ENCODE peak calls at places on chromosomes 11 and 22, in six cellular contexts. One of them, this sample, is unnamed.

GRCh38 chr11:10606536-10607208 is 38.2 kb upstream of the LYVE1 start:
- DNase-seq in GM12865: peak
- DNase-seq in heart right ventricle: no peak
- DNase-seq in fibroblast of lung: peak
- DNase-seq in neural crest cell: no peak
- DNase-seq in H9: no peak
- DNase-seq in this sample: no peak

GRCh38 chr11:63909621-63910506 is 7.1 kb downstream of the RCOR2 start:
- DNase-seq in GM12865: no peak
- DNase-seq in heart right ventricle: no peak
- DNase-seq in fibroblast of lung: no peak
- DNase-seq in neural crest cell: peak
- DNase-seq in H9: peak
- DNase-seq in this sample: no peak

GRCh38 chr11:65013692-65014145 is 241 bp upstream of the ARL2 start:
- DNase-seq in GM12865: peak
- DNase-seq in heart right ventricle: peak
- DNase-seq in fibroblast of lung: peak
- DNase-seq in neural crest cell: peak
- DNase-seq in H9: peak
- DNase-seq in this sample: peak

GRCh38 chr11:45245237-45246045 is 40.7 kb downstream of the SYT13 start:
- DNase-seq in GM12865: no peak
- DNase-seq in heart right ventricle: no peak
- DNase-seq in fibroblast of lung: no peak
- DNase-seq in neural crest cell: no peak
- DNase-seq in H9: no peak
- DNase-seq in this sample: no peak

GRCh38 chr11:123707606-123708205 is 33.8 kb downstream of the ZNF202 start:
- DNase-seq in GM12865: peak
- DNase-seq in heart right ventricle: peak
- DNase-seq in fibroblast of lung: peak
- DNase-seq in neural crest cell: peak
- DNase-seq in H9: peak
- DNase-seq in this sample: peak

GRCh38 chr11:123103326-123103980 is 41.5 kb upstream of the HSPA8 start:
- DNase-seq in GM12865: peak
- DNase-seq in heart right ventricle: peak
- DNase-seq in fibroblast of lung: peak
- DNase-seq in neural crest cell: peak
- DNase-seq in H9: no peak
- DNase-seq in this sample: peak

GRCh38 chr22:43537019-43537585 is 125.3 kb downstream of the MPPED1 start:
- DNase-seq in GM12865: no peak
- DNase-seq in heart right ventricle: no peak
- DNase-seq in fibroblast of lung: no peak
- DNase-seq in neural crest cell: no peak
- DNase-seq in H9: no peak
- DNase-seq in this sample: peak

GRCh38 chr11:129766858-129767604 is 48.6 kb upstream of the TMEM45B start:
- DNase-seq in GM12865: peak
- DNase-seq in heart right ventricle: no peak
- DNase-seq in fibroblast of lung: peak
- DNase-seq in neural crest cell: peak
- DNase-seq in H9: peak
- DNase-seq in this sample: peak

GRCh38 chr22:19636696-19637355 is 77.5 kb upstream of the SEPTIN5 start:
- DNase-seq in GM12865: no peak
- DNase-seq in heart right ventricle: no peak
- DNase-seq in fibroblast of lung: no peak
- DNase-seq in neural crest cell: no peak
- DNase-seq in H9: peak
- DNase-seq in this sample: no peak

GRCh38 chr11:36391062-36391461 is 95.0 kb downstream of the PRR5L start:
- DNase-seq in GM12865: no peak
- DNase-seq in heart right ventricle: no peak
- DNase-seq in fibroblast of lung: no peak
- DNase-seq in neural crest cell: no peak
- DNase-seq in H9: no peak
- DNase-seq in this sample: peak
- TF ChIP-seq CTCF in GM12865: no peak
- TF ChIP-seq CTCF in heart right ventricle: no peak
- TF ChIP-seq CTCF in fibroblast of lung: no peak
- TF ChIP-seq CTCF in neural crest cell: no peak
- TF ChIP-seq CTCF in H9: no peak
- TF ChIP-seq CTCF in this sample: no peak

DNA sequence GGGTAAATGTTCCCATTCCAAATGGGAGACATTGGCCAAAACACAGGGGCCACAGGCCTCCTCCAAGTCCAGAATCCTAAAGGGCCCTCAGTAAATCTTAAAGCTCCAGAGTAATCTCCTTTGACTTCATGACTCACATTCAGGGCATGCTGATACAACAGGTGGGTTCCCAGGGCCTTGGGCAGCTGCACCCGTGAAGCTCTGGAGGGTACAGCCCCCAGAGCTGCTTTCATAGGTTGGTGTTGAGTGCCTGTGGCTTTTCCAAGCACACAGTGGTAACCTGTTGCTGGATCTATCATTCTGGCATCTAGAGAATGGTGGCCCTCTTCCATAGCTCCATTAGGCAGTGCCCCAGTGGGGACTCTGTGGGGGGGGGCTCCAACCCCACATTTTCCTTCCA is 54.0 kb downstream of the NELL1 start:
- DNase-seq in GM12865: no peak
- DNase-seq in heart right ventricle: no peak
- DNase-seq in fibroblast of lung: no peak
- DNase-seq in neural crest cell: no peak
- DNase-seq in H9: no peak
- DNase-seq in this sample: no peak
- TF ChIP-seq CTCF in GM12865: no peak
- TF ChIP-seq CTCF in heart right ventricle: no peak
- TF ChIP-seq CTCF in fibroblast of lung: no peak
- TF ChIP-seq CTCF in neural crest cell: no peak
- TF ChIP-seq CTCF in H9: no peak
- TF ChIP-seq CTCF in this sample: no peak

GRCh38 chr11:57251037-57251436 is 14.0 kb upstream of the APLNR start:
- DNase-seq in GM12865: no peak
- DNase-seq in heart right ventricle: no peak
- DNase-seq in fibroblast of lung: no peak
- DNase-seq in neural crest cell: no peak
- DNase-seq in H9: no peak
- DNase-seq in this sample: no peak

GRCh38 chr11:57249384-57250319 is 12.6 kb upstream of the APLNR start:
- DNase-seq in GM12865: peak
- DNase-seq in heart right ventricle: peak
- DNase-seq in fibroblast of lung: peak
- DNase-seq in neural crest cell: peak
- DNase-seq in H9: no peak
- DNase-seq in this sample: peak

GRCh38 chr11:57251491-57252104 is 14.5 kb upstream of the APLNR start:
- DNase-seq in GM12865: no peak
- DNase-seq in heart right ventricle: no peak
- DNase-seq in fibroblast of lung: peak
- DNase-seq in neural crest cell: no peak
- DNase-seq in H9: no peak
- DNase-seq in this sample: no peak

GRCh38 chr11:57244911-57245310 is 7.9 kb upstream of the APLNR start:
- DNase-seq in GM12865: no peak
- DNase-seq in heart right ventricle: no peak
- DNase-seq in fibroblast of lung: no peak
- DNase-seq in neural crest cell: no peak
- DNase-seq in H9: no peak
- DNase-seq in this sample: no peak

DNA sequence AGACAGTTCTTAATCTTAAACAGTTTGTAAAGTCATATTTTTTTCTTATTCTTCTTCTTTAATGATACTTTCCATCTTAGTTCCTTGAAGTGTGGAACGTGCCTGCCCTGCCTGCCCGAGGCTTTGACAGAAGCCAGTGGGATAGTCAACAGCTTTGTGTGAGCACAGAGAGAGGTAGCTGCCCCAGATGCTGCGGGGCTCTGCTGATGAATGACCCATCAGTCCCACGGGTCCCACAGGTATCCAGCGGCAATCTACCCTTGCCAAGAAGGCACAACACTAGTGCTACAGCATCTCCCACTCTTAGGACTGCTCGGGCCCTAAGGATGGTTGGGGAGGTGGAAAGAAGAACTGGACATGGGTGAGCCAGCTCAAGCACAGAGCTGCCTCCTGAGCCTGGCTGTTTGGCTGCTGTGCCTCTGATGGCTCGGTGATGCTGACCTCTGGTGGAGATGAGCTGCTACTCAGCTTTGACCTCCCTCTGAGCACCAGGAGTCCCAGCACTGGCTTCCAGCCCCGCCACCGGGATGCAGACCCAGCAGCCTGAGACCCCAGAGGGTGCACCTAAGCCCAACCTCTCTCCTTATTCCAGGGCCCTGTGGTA is 11.8 kb upstream of the APLNR start:
- DNase-seq in GM12865: peak
- DNase-seq in heart right ventricle: peak
- DNase-seq in fibroblast of lung: peak
- DNase-seq in neural crest cell: peak
- DNase-seq in H9: peak
- DNase-seq in this sample: peak
- TF ChIP-seq CTCF in GM12865: peak
- TF ChIP-seq CTCF in heart right ventricle: peak
- TF ChIP-seq CTCF in fibroblast of lung: peak
- TF ChIP-seq CTCF in neural crest cell: peak
- TF ChIP-seq CTCF in H9: peak
- TF ChIP-seq CTCF in this sample: no peak

DNA sequence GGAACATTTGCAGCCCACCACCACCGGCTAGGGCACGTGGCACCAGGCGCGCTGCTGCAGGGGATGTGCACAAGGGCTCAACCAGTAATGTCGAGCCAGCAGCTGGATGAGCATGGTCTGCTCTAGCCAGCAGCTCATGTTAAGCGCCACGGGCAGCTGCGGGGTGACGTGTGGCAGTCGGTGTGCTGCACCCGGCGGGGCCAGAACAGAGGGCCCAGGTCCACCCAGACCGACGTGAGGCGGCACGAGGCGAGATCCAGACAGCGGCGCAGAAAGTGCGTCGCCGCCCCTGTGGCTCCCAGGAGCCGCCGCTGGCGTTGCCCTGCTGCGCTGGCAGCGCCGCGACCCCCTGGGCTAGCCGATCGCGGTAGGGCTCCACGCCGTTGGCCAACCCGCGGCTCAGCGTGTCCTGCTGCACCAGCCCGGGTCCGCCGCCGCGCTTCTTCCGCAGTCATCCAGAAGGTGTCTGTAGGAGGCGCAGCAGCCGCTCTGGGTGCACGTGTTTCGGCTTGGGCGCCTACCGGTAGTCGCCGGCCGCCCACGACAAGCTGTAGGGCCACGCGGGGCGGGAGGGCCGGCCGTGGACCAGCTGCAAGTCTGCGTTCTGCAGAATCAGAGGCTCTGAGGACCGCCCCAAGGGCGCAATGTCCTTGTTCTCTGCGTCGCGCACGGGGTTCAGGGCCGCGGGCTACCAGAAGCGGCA is 4.6 kb upstream of the GALR3 start:
- DNase-seq in GM12865: peak
- DNase-seq in heart right ventricle: peak
- DNase-seq in fibroblast of lung: peak
- DNase-seq in neural crest cell: no peak
- DNase-seq in H9: peak
- DNase-seq in this sample: peak
- TF ChIP-seq CTCF in GM12865: peak
- TF ChIP-seq CTCF in heart right ventricle: peak
- TF ChIP-seq CTCF in fibroblast of lung: peak
- TF ChIP-seq CTCF in neural crest cell: peak
- TF ChIP-seq CTCF in H9: peak
- TF ChIP-seq CTCF in this sample: peak

DNA sequence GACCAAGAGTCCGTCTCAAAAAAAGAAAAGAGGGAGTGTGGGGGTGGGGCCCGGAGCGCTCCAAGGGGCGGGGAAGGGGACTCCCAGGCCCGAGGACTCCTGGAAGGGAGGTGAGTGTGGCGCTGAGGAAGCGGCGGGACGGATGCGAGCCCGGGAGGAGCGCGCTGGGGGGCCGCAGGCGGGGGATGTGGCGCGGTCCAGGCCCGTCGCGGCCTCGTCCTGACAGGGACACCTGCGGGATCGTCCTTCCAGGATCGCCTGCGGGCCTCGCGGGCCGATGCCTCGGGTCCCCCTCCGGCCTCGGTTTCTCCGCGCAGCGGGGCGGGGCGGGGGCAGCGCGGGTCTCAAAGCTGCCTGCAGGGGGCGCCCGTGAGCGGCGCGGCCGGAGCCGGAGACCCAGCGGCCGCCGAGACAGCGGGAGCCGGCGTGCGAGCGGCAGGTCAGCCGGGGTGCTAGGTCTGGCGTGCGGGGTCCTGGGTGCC is 3.8 kb upstream of the ADORA2A start:
- DNase-seq in GM12865: peak
- DNase-seq in heart right ventricle: peak
- DNase-seq in fibroblast of lung: no peak
- DNase-seq in neural crest cell: peak
- DNase-seq in H9: peak
- DNase-seq in this sample: peak
- TF ChIP-seq CTCF in GM12865: peak
- TF ChIP-seq CTCF in heart right ventricle: peak
- TF ChIP-seq CTCF in fibroblast of lung: peak
- TF ChIP-seq CTCF in neural crest cell: peak
- TF ChIP-seq CTCF in H9: peak
- TF ChIP-seq CTCF in this sample: peak

GRCh38 chr11:77519847-77520246 is 46.0 kb upstream of the PAK1 start:
- DNase-seq in GM12865: no peak
- DNase-seq in heart right ventricle: no peak
- DNase-seq in fibroblast of lung: no peak
- DNase-seq in neural crest cell: no peak
- DNase-seq in H9: peak
- DNase-seq in this sample: no peak

GRCh38 chr11:77522215-77522614 is 48.3 kb upstream of the PAK1 start:
- DNase-seq in GM12865: no peak
- DNase-seq in heart right ventricle: no peak
- DNase-seq in fibroblast of lung: peak
- DNase-seq in neural crest cell: no peak
- DNase-seq in H9: no peak
- DNase-seq in this sample: no peak

GRCh38 chr11:77525455-77526091 is 51.7 kb upstream of the PAK1 start:
- DNase-seq in GM12865: no peak
- DNase-seq in heart right ventricle: no peak
- DNase-seq in fibroblast of lung: no peak
- DNase-seq in neural crest cell: no peak
- DNase-seq in H9: no peak
- DNase-seq in this sample: no peak

GRCh38 chr11:77523712-77524111 is 49.8 kb upstream of the PAK1 start:
- DNase-seq in GM12865: no peak
- DNase-seq in heart right ventricle: no peak
- DNase-seq in fibroblast of lung: no peak
- DNase-seq in neural crest cell: no peak
- DNase-seq in H9: no peak
- DNase-seq in this sample: no peak

DNA sequence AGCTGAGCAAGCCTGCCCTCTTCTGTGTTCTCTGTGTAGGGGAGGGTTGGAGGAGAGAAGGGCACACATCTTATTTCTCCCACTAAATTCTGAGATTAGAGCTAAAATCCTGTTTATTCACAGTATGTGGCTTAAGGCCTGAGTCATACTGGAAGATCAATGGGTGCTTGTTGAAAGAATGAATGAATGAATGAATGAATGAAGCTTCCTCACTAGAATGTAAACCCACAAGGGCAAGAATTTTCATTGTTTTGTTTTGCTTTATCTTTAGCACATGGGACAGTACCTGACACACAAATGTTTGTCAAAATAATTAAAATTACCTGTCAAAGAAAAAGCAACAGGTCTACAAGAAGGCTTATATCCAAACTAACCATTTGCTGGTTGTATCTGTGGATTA is 50.6 kb upstream of the PAK1 start:
- DNase-seq in GM12865: no peak
- DNase-seq in heart right ventricle: no peak
- DNase-seq in fibroblast of lung: no peak
- DNase-seq in neural crest cell: no peak
- DNase-seq in H9: no peak
- DNase-seq in this sample: no peak
- TF ChIP-seq CTCF in GM12865: no peak
- TF ChIP-seq CTCF in heart right ventricle: no peak
- TF ChIP-seq CTCF in fibroblast of lung: no peak
- TF ChIP-seq CTCF in neural crest cell: no peak
- TF ChIP-seq CTCF in H9: no peak
- TF ChIP-seq CTCF in this sample: no peak

This sample was measured in activated CD8-positive, alpha-beta T cell treated with anti-CD3 and anti-CD28 coated beads for 36 hours.